ENCODE peak calls at places on chromosomes 4 and X, in nine cellular contexts. Y is uterus, H is lower lobe of right lung, K is K562, P is left lung, I is transverse colon, Z is keratinocyte, J is endodermal cell, A is fibroblast of lung. B is an unnamed sample.

GRCh38 chr4:98658287-98659105 is at the start of gene TSPAN5:
- DNase-seq in H (peak), J (peak), P (peak), A (peak), I (peak), Z (no peak), Y (peak), K (peak), B (peak)

GRCh38 chrX:46739736-46740135 is 19.2 kb downstream of the SLC9A7 start:
- DNase-seq in Y (no peak), P (no peak), I (no peak), A (no peak), K (no peak), J (no peak), H (no peak), Z (no peak), B (no peak)

GRCh38 chrX:129717902-129718301 is 20.9 kb upstream of the XPNPEP2 start:
- DNase-seq in I (no peak), Y (peak), A (peak), Z (peak), J (peak), P (no peak), K (no peak), H (no peak), B (peak)

GRCh38 chr4:5996641-5997040 is 21.6 kb downstream of the C4orf50 start:
- DNase-seq in K (no peak), Y (no peak), J (peak), P (no peak), A (no peak), I (no peak), H (no peak), Z (no peak), B (no peak)

GRCh38 chrX:1554469-1555210 is 17.7 kb upstream of the P2RY8 start:
- DNase-seq in Y (no peak), J (no peak), A (no peak), K (no peak), P (no peak), I (no peak), H (no peak), Z (no peak), B (no peak)

GRCh38 chrX:65407157-65407626 is 127.4 kb downstream of the LAS1L start:
- DNase-seq in Z (no peak), I (no peak), A (no peak), J (no peak), P (no peak), Y (no peak), K (no peak), H (no peak), B (no peak)

GRCh38 chr4:95603393-95603792 is 54.6 kb upstream of the UNC5C start:
- DNase-seq in Y (no peak), A (no peak), P (no peak), Z (no peak), I (no peak), K (no peak), J (no peak), H (no peak), B (no peak)

GRCh38 chr4:20276848-20277247 is 25.1 kb downstream of the SLIT2 start:
- DNase-seq in Y (no peak), K (no peak), H (no peak), A (no peak), J (no peak), I (no peak), Z (no peak), P (no peak), B (no peak)

GRCh38 chr4:174334628-174335027 is 50.9 kb downstream of the CEP44 start:
- DNase-seq in Y (no peak), H (no peak), A (no peak), P (no peak), K (no peak), Z (peak), I (no peak), J (no peak), B (no peak)

GRCh38 chrX:130902446-130902782 is 595 bp downstream of the ENOX2 start:
- DNase-seq in Z (no peak), Y (no peak), A (no peak), K (no peak), J (no peak), P (no peak), I (no peak), H (no peak), B (no peak)

GRCh38 chr4:39435875-39436563 is 22.7 kb downstream of the RPL9 start:
- DNase-seq in Y (no peak), A (no peak), K (no peak), I (no peak), H (no peak), Z (no peak), P (no peak), J (no peak), B (no peak)

GRCh38 chrX:31656013-31656412 is 584.2 kb upstream of the FTHL17 start:
- DNase-seq in Y (no peak), P (no peak), H (no peak), A (peak), J (no peak), Z (no peak), K (no peak), I (no peak), B (no peak)

GRCh38 chrX:150119323-150119722 is 181.0 kb upstream of the EOLA2 start:
- DNase-seq in A (no peak), H (no peak), I (no peak), K (no peak), Y (no peak), J (no peak), P (no peak), Z (no peak), B (no peak)

GRCh38 chr4:38207110-38207457 is 246.9 kb downstream of the PTTG2 start:
- DNase-seq in Z (no peak), K (no peak), I (no peak), A (no peak), P (no peak), H (no peak), Y (no peak), J (no peak), B (no peak)

GRCh38 chr4:84493092-84493850 is 5.8 kb downstream of the NKX6-1 start:
- DNase-seq in J (peak), A (peak), H (no peak), K (no peak), I (peak), P (peak), Z (no peak), Y (no peak), B (no peak)

GRCh38 chr4:101114936-101115372 is 232.4 kb downstream of the PPP3CA start:
- DNase-seq in Z (peak), A (peak), Y (no peak), P (no peak), K (no peak), H (no peak), I (no peak), J (peak), B (no peak)

GRCh38 chr4:139368990-139369389 is 66.7 kb upstream of the NDUFC1 start:
- DNase-seq in K (no peak), Z (no peak), P (no peak), A (peak), I (no peak), Y (no peak), H (no peak), J (no peak), B (no peak)

GRCh38 chrX:42691196-42691595 is 86.8 kb downstream of the PPP1R2C start:
- DNase-seq in J (no peak), H (no peak), Y (no peak), I (no peak), Z (no peak), A (no peak), P (no peak), K (no peak), B (no peak)

GRCh38 chrX:110512341-110512740 is 153.7 kb downstream of the RTL9 start:
- DNase-seq in I (no peak), Y (no peak), P (no peak), K (no peak), Z (no peak), J (no peak), H (no peak), A (no peak), B (no peak)

GRCh38 chrX:47191806-47192401 is 1.7 kb upstream of the UBA1 start:
- DNase-seq in A (no peak), P (no peak), Z (no peak), I (no peak), H (no peak), Y (no peak), J (no peak), K (no peak), B (no peak)

GRCh38 chr4:127930175-127930574 is 34.8 kb downstream of the MFSD8 start:
- DNase-seq in Z (no peak), K (no peak), A (no peak), P (no peak), Y (no peak), I (no peak), H (no peak), J (no peak), B (no peak)

DNA sequence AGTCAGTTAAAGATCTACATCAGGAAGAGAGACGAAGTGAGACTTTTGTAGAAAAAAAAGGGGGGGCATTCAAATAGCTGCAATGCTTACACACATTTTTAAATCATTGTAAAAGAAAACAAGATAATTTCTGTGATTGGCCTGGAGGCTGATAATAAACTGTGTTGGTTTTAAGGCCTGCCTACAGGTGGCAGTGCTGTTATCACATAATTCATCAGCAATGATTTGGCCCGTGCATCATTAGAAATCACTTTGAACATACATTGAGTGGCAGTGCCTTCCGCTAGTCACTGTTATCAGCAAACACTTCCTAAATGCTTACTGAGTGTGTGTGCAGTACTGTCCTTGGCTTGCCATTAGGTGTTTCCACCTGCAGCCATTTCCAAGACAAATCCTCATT is 831.9 kb downstream of the TRIML1 start:
- DNase-seq in H (no peak), I (no peak), Y (no peak), P (no peak), J (no peak), Z (no peak), A (peak), K (no peak), B (no peak)
- TF ChIP-seq CTCF in H (peak), I (no peak), Y (no peak), P (no peak), J (peak), Z (no peak), A (peak), K (no peak), B (no peak)

GRCh38 chrX:74234829-74235228 is 69.2 kb upstream of the ZCCHC13 start:
- DNase-seq in K (no peak), Z (no peak), P (no peak), H (no peak), J (no peak), A (no peak), Y (no peak), I (no peak), B (no peak)
- H3K27ac ChIP-seq in K (no peak), Z (no peak), P (no peak), H (no peak), J (no peak), A (no peak), Y (no peak), I (no peak), B (no peak)

DNA sequence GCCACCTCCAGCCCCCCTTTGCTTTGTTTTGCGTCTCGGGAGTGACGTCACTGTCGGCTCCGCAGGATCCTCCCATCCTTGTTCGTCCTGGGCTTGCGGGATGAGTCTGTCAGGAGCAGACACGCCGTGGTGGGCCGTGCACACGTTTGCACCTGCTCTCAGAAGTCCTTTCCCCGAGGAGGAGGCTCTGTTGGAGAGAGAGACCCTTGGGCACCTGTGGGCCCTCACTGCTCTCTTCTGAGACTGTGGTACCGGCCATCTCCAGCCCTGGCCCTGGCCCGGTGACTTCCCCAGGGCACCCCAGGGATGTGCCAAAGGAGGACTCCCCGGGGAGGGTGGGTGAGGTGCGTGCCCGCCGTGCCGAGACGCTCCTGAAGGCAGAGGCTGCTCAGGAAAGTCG is 76.1 kb upstream of the PPP2R3B start:
- DNase-seq in J (no peak), P (peak), K (no peak), A (no peak), I (no peak), H (no peak), Y (no peak), Z (no peak), B (no peak)
- TF ChIP-seq CTCF in J (no peak), P (no peak), K (no peak), A (no peak), I (no peak), H (no peak), Y (no peak), Z (no peak), B (no peak)

GRCh38 chrX:119648421-119648775 is 42.2 kb upstream of the NKRF start:
- DNase-seq in H (no peak), P (no peak), J (no peak), K (no peak), I (no peak), Z (no peak), Y (no peak), A (no peak), B (no peak)
- H3K27ac ChIP-seq in H (no peak), P (no peak), J (no peak), K (no peak), I (no peak), Z (no peak), Y (no peak), A (no peak), B (no peak)

GRCh38 chr4:186472948-186473347 is 82.4 kb downstream of the MTNR1A start:
- DNase-seq in P (no peak), Z (no peak), A (peak), I (no peak), Y (no peak), J (peak), H (no peak), K (no peak), B (no peak)
- TF ChIP-seq CTCF in P (peak), Z (no peak), A (peak), I (peak), Y (peak), J (peak), H (no peak), K (peak), B (peak)

GRCh38 chrX:154488336-154489075 is 1.9 kb downstream of the SLC10A3 start:
- DNase-seq in J (no peak), I (no peak), K (no peak), Z (no peak), H (no peak), Y (no peak), A (no peak), P (no peak), B (peak)
- H3K27ac ChIP-seq in J (no peak), I (no peak), K (no peak), Z (no peak), H (no peak), Y (peak), A (no peak), P (no peak), B (peak)

GRCh38 chrX:87098477-87098876 is 419.1 kb upstream of the KLHL4 start:
- DNase-seq in A (no peak), K (no peak), J (no peak), Z (no peak), I (no peak), H (no peak), P (no peak), Y (no peak), B (no peak)
- TF ChIP-seq CTCF in A (no peak), K (no peak), J (no peak), Z (no peak), I (no peak), H (no peak), P (no peak), Y (no peak), B (no peak)

GRCh38 chr4:78100060-78100459 is 42.9 kb downstream of the FRAS1 start:
- DNase-seq in Y (no peak), P (no peak), J (no peak), H (no peak), K (no peak), I (no peak), A (no peak), Z (no peak), B (no peak)
- H3K27ac ChIP-seq in Y (no peak), P (no peak), J (no peak), H (no peak), K (no peak), I (no peak), A (no peak), Z (no peak), B (no peak)

GRCh38 chr4:3339566-3339965 is 46.7 kb downstream of the RGS12 start:
- DNase-seq in K (no peak), A (no peak), P (no peak), Z (no peak), Y (no peak), H (no peak), I (no peak), J (no peak), B (no peak)

GRCh38 chr4:3341760-3342159 is 48.9 kb downstream of the RGS12 start:
- DNase-seq in J (no peak), Y (no peak), H (no peak), P (peak), Z (no peak), I (no peak), A (no peak), K (no peak), B (no peak)

GRCh38 chr4:3342182-3342854 is 49.5 kb downstream of the RGS12 start:
- DNase-seq in I (no peak), H (no peak), A (peak), P (no peak), Z (no peak), K (no peak), Y (no peak), J (no peak), B (no peak)

GRCh38 chr4:3340038-3340702 is 47.3 kb downstream of the RGS12 start:
- DNase-seq in A (no peak), H (no peak), J (no peak), P (peak), Y (no peak), Z (no peak), K (no peak), I (no peak), B (no peak)

DNA sequence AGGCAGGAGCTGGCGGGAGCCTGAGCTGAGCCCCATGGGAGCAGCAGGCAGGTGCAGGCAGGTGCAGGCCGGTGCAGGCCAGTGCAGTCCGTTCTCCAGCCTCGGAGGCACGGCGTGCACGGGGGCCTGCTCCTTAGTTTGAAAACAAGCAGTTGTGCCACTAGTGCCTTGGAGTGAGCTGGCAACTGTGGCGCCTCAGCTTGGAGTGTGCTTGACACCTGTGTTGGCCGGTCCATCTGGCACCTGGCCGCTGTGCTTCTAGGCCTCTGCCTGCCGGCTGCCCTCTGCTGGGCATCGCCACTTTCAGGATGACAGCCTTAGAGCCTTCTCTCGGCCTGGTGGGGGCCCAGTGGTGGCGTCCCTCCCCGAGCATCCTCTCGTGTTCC is 47.9 kb downstream of the RGS12 start:
- DNase-seq in A (no peak), H (peak), Z (no peak), P (peak), I (no peak), J (no peak), K (no peak), Y (no peak), B (no peak)
- TF ChIP-seq CTCF in A (no peak), H (peak), Z (peak), P (no peak), I (no peak), J (peak), K (no peak), Y (no peak), B (no peak)

GRCh38 chr4:158798062-158798461 is 29.2 kb downstream of the FNIP2 start:
- DNase-seq in I (no peak), H (no peak), K (no peak), J (no peak), Y (no peak), P (no peak), A (no peak), Z (no peak), B (no peak)

GRCh38 chr4:158799856-158800255 is 31.0 kb downstream of the FNIP2 start:
- DNase-seq in H (no peak), A (no peak), Y (no peak), Z (no peak), J (no peak), I (no peak), K (no peak), P (no peak), B (no peak)

GRCh38 chr4:158799013-158799770 is 30.4 kb downstream of the FNIP2 start:
- DNase-seq in K (no peak), P (no peak), Z (no peak), J (no peak), I (no peak), Y (no peak), H (no peak), A (no peak), B (no peak)

GRCh38 chr4:158793021-158793420 is 24.2 kb downstream of the FNIP2 start:
- DNase-seq in Z (no peak), J (no peak), A (no peak), P (no peak), Y (no peak), I (no peak), H (no peak), K (no peak), B (no peak)

DNA sequence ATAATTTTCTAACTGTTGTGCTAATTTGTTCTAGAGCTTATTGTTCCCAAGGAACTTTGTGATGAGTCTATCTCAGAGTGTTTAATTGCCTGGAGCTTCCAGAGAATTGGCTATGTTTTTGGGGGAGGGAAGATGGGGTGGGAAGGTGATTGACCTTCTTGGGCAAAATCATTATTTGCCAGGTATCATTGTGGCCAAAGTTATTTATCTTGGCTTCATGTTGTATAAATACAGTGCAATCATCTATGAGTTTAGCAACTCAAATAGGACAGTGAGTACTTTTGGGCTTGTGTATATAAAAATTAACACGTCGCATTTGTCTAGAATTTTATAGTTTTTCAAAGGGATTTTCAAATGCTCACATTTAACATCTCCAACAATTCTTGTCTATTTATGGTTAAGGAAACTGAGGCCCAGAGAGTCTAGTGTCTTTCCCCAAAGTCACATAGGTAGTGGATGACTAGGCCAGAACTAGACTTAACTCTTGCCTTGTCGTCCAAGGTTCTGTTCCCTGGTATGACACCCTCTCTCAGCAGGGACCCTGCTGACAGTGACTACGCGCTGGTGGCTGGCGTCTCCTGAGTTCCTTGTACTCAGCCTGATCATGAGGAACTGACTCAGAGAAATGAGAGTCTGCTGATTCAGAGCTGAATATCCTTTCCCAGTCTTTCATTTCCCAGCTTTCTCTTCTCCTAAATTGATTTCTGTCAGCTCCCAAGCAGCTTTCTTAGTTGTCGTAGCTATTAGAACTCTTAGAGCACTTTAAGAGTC is 27.7 kb downstream of the FNIP2 start:
- DNase-seq in Z (no peak), Y (no peak), I (no peak), J (no peak), P (peak), A (peak), H (peak), K (no peak), B (no peak)
- H3K27ac ChIP-seq in Z (peak), Y (no peak), I (no peak), J (no peak), P (peak), A (no peak), H (no peak), K (no peak), B (no peak)